ENCODE peak calls at places on chromosomes 6 and 20, in seven cellular contexts. K is mesenchymal stem cell, X is mesendoderm, H is trophoblast cell, V is IMR-90, M is neuronal stem cell, Q is H1. A is an unnamed sample.

GRCh38 chr6:147022041-147022440 is 182.2 kb upstream of the STXBP5 start:
- DNase-seq in V (peak), M (no peak), K (peak), Q (no peak), X (peak), H (peak), A (no peak)

GRCh38 chr6:44080561-44081521 is 46.4 kb downstream of the MRPL14 start:
- DNase-seq in Q (no peak), K (no peak), X (no peak), H (no peak), V (no peak), M (no peak), A (no peak)

GRCh38 chr6:99252421-99252820 is 97.1 kb downstream of the FAXC start:
- DNase-seq in K (no peak), Q (no peak), H (no peak), M (no peak), X (no peak), V (no peak), A (no peak)

GRCh38 chr6:166553563-166554271 is 32.8 kb downstream of the RAMACL start:
- DNase-seq in X (no peak), H (peak), Q (no peak), V (peak), M (no peak), K (peak), A (no peak)

GRCh38 chr20:37576911-37577310 is 49.2 kb upstream of the BLCAP start:
- DNase-seq in M (no peak), Q (no peak), H (no peak), X (no peak), V (no peak), K (no peak), A (peak)

GRCh38 chr20:60057866-60058807 is 99.9 kb downstream of the CDH26 start:
- DNase-seq in Q (peak), X (peak), V (peak), K (peak), M (peak), H (no peak), A (peak)

GRCh38 chr6:132813173-132813856 is 1.1 kb upstream of the RPS12 start:
- DNase-seq in X (peak), H (peak), M (no peak), Q (peak), K (peak), V (no peak), A (peak)

GRCh38 chr6:70166088-70166958 is 136.6 kb downstream of the COL9A1 start:
- DNase-seq in M (peak), H (peak), Q (peak), V (peak), X (peak), K (peak), A (peak)

GRCh38 chr20:51400051-51400926 is 142.2 kb downstream of the NFATC2 start:
- DNase-seq in V (no peak), K (no peak), X (no peak), H (no peak), Q (no peak), M (no peak), A (no peak)

GRCh38 chr20:21570285-21570992 is 56.6 kb upstream of the NKX2-2 start:
- DNase-seq in V (no peak), X (peak), M (no peak), K (no peak), H (no peak), Q (no peak), A (no peak)

GRCh38 chr6:143595256-143596036 is 82.3 kb upstream of the PHACTR2 start:
- DNase-seq in X (no peak), M (no peak), K (no peak), H (no peak), Q (no peak), V (no peak), A (no peak)

GRCh38 chr6:169990095-169991030 is 238.9 kb downstream of the ERMARD start:
- DNase-seq in M (no peak), H (peak), Q (no peak), X (no peak), V (no peak), K (no peak), A (no peak)

GRCh38 chr6:157841211-157841840 is 18.3 kb downstream of the SNX9 start:
- DNase-seq in V (no peak), X (no peak), M (no peak), H (peak), Q (no peak), K (no peak), A (no peak)

GRCh38 chr6:169852504-169853195 is 101.2 kb downstream of the ERMARD start:
- DNase-seq in Q (peak), M (no peak), V (no peak), X (peak), H (no peak), K (no peak), A (no peak)

GRCh38 chr20:58264271-58264670 is 35.8 kb upstream of the ANKRD60 start:
- DNase-seq in V (no peak), K (no peak), H (no peak), Q (no peak), M (no peak), X (no peak), A (no peak)

DNA sequence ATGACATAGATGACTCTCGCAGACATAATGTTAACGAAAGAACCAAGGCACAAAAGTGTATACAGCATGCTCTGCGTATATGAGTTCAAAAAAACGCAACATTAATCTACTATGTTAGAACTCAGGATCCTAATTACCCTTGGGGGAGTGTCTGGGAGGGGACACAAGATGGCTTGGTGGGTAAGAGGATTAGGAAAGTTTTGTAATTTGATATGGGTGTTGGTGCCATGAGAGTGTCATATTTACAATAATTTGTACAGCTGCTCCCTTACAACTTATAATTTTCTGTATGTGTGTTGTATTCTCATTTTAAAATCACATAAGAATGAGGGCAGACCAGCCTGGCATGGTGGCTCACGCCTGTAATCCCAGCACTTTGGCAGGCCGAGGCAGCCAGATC is 38.6 kb downstream of the TFEB start:
- DNase-seq in H (no peak), M (no peak), X (no peak), K (no peak), Q (no peak), V (no peak), A (no peak)
- H4K8ac ChIP-seq in H (no peak), M (no peak), X (no peak), K (no peak), Q (no peak), V (no peak), A (no peak)

GRCh38 chr6:65649392-65649791 is 57.6 kb downstream of the EYS start:
- DNase-seq in X (no peak), V (no peak), K (no peak), H (no peak), M (no peak), Q (no peak), A (no peak)
- H4K8ac ChIP-seq in X (no peak), V (no peak), K (no peak), H (no peak), M (no peak), Q (no peak), A (no peak)

DNA sequence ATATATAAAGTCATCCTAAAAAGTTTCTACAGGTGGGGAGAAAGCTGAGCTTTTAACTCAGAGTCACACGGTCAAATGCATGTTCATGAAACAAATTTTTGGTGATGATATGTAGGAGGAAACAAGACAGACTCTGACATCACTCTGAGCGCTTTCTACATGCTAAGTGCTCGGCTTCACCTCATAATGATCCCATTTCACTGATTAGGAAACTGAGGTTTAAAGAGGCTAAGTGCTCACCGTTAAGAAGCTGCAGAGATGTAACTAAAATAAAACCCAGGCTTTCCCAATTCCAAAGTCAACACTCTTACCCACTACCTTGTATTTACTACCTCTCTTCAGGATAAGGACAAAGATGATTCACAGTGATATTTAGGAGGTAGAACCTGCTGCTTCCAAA is 4.7 kb downstream of the RMND1 start:
- DNase-seq in M (no peak), K (no peak), X (no peak), H (no peak), V (no peak), Q (no peak), A (no peak)
- H4K8ac ChIP-seq in M (no peak), K (no peak), X (no peak), H (no peak), V (peak), Q (no peak), A (no peak)

GRCh38 chr20:44765647-44766367 is 20.1 kb downstream of the KCNK15 start:
- DNase-seq in K (no peak), M (no peak), Q (no peak), H (no peak), V (no peak), X (no peak), A (no peak)

GRCh38 chr20:44769481-44769863 is 23.8 kb downstream of the KCNK15 start:
- DNase-seq in X (no peak), K (no peak), V (no peak), Q (no peak), M (no peak), H (no peak), A (no peak)

GRCh38 chr20:44770480-44771171 is 25.0 kb downstream of the KCNK15 start:
- DNase-seq in Q (no peak), K (no peak), X (no peak), M (no peak), V (no peak), H (no peak), A (no peak)

GRCh38 chr20:44768854-44769480 is 23.3 kb downstream of the KCNK15 start:
- DNase-seq in K (no peak), Q (no peak), X (no peak), M (no peak), V (no peak), H (no peak), A (no peak)

GRCh38 chr20:44768256-44768655 is 22.6 kb downstream of the KCNK15 start:
- DNase-seq in V (no peak), H (no peak), K (no peak), Q (no peak), X (no peak), M (no peak), A (no peak)
- H4K8ac ChIP-seq in V (no peak), H (no peak), K (no peak), Q (no peak), X (no peak), M (no peak), A (no peak)

DNA sequence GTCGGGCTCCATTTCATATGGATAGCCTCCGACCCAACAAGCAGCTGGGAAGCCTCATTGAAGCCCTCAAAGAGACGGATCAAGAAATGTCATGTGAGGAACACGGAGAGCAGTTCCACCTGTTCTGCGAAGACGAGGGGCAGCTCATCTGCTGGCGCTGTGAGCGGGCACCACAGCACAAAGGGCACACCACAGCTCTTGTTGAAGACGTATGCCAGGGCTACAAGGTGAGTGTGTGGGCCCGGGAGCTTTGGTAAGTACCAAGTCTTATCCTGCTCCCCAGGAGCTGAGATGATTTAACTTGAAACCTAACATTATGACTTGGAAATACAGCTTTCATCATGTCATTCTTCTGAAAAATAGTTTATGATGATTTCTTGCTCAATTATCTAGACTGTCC is 4.1 kb downstream of the TRIM38 start:
- DNase-seq in Q (no peak), M (no peak), K (no peak), V (no peak), X (no peak), H (no peak), A (no peak)
- H4K8ac ChIP-seq in Q (no peak), M (no peak), K (no peak), V (no peak), X (no peak), H (no peak), A (no peak)

GRCh38 chr6:137486388-137486787 is 7.8 kb downstream of the OLIG3 start:
- DNase-seq in K (no peak), H (no peak), X (peak), M (peak), Q (no peak), V (no peak), A (no peak)

GRCh38 chr6:137489410-137490371 is 4.5 kb downstream of the OLIG3 start:
- DNase-seq in Q (peak), H (no peak), M (peak), X (peak), K (no peak), V (no peak), A (peak)

GRCh38 chr6:137488736-137489409 is 5.3 kb downstream of the OLIG3 start:
- DNase-seq in Q (peak), M (peak), V (no peak), K (no peak), X (peak), H (no peak), A (peak)

GRCh38 chr6:137487181-137487910 is 6.8 kb downstream of the OLIG3 start:
- DNase-seq in M (peak), V (no peak), X (peak), K (no peak), H (no peak), Q (no peak), A (no peak)

DNA sequence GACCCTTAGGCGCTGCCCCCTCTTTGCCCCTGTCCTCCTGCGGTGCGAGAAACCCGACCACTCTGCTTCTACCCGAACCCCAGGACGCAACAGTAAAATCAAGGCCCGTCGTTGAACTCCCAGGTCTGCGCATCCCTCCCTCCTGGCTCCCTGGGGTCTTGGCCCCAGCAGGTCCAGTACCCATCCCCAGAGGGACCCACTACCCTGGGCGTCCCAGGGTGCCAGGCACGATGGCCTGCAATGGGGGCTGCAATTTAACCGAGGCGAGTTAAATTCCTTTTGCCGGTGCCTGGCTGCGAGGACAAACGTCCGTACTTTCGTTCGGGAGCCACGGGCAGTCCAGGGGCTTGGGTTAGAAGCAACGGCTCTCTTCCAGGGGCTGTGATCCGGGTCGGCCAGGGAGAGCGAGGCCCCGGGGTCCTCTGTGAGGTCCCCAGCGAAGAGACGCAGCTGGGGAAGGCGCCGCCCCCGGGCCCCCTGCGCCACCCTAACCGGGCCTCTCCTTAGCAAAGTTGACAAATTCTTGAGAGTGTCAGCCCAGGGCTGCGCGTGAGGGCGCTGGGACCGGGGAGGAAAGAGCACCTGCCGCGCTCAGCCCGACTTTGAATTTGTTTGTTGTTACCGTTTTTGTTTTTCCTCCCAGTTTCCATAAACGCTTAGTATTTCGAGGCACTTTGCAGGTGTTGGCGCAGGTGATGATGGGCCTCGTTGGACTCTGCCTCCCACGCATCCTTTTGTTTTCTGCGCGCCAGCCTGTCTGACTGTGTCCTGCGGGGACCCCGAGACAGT is 6.1 kb downstream of the OLIG3 start:
- DNase-seq in V (no peak), X (peak), H (no peak), K (no peak), M (peak), Q (peak), A (no peak)
- H4K8ac ChIP-seq in V (no peak), X (no peak), H (no peak), K (no peak), M (no peak), Q (peak), A (no peak)

DNA sequence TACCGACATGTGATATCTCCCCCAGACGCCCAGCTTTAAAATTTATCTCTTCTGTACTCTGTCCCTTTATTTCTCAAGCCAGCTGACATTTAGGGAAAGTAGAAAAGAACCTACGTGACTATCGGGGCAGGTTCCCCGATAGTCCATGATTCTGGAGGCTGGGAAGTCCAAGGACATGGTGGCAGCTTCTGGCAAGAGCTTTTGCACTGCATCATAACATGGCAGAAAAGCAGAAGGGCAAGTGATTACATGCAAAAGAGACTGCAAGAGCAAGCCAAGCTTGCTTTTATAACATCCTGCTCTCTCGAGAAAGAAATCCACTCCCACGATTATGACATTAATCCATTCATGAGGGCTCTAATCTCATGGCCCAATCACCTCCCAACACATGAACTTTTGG is 113.2 kb downstream of the CD164 start:
- DNase-seq in K (no peak), M (no peak), V (no peak), X (no peak), H (no peak), Q (no peak), A (no peak)
- H4K8ac ChIP-seq in K (no peak), M (no peak), V (no peak), X (no peak), H (no peak), Q (no peak), A (no peak)

DNA sequence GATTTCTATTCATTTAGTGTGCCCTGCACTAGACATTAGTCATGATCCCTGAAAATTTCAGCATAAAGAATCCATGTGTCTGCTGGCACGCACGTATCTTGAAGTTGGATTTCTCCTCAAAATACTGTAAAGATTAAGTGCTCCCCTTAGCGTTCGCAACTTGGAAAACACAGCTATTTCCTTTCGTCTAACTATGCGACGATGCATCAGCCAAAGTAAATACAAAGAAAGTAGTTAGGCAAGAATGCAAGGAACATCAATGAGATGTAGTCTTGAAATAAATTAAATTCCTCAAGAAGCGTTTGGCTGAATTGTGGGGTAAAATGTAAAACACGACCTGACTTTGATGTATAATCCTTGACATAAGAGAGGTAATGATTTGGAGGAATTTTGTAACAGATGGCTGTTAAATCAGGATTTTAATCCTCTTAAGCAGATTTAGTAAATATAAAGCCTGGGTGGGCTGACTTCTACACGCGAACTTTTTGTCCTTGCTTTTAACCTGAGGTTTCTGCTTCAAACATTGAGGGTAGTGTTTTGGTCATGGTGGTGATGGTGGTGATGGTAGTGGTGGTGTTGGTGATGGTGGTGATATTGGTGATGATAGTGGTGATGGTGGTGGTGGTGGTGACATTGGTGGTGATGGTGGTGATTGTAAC is 88.2 kb downstream of the FOXF2 start:
- DNase-seq in M (no peak), K (no peak), V (peak), Q (no peak), H (no peak), X (peak), A (no peak)
- H4K8ac ChIP-seq in M (no peak), K (no peak), V (no peak), Q (no peak), H (no peak), X (no peak), A (no peak)

GRCh38 chr6:79307321-79308036 is 73.0 kb upstream of the HMGN3 start:
- DNase-seq in Q (no peak), X (no peak), M (no peak), H (peak), V (no peak), K (no peak), A (no peak)

GRCh38 chr6:79301290-79301689 is 66.8 kb upstream of the HMGN3 start:
- DNase-seq in X (peak), H (peak), M (no peak), V (no peak), K (no peak), Q (no peak), A (no peak)

GRCh38 chr6:79302341-79302740 is 67.9 kb upstream of the HMGN3 start:
- DNase-seq in H (peak), M (no peak), V (no peak), Q (no peak), K (no peak), X (peak), A (no peak)

DNA sequence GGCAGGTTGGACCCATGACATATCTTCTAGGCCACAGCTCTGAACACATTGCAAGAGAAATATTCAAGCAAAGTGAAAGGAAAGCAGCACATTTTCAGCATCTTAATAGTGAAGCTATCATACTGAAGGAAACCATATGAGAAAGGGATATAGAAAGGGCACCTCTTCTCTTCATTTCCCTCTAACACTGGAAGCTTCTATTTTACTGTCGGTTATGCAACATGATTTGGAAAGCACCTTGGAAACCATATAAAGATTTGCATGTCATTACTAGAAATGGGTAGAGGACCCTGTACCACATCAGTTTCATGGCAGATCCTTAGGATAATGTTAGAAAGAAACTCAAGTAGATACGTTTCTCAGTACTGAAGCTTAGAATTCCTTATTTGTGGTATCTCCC is 70.5 kb upstream of the HMGN3 start:
- DNase-seq in K (no peak), M (no peak), V (no peak), X (no peak), H (no peak), Q (no peak), A (no peak)
- H4K8ac ChIP-seq in K (no peak), M (no peak), V (no peak), X (no peak), H (no peak), Q (no peak), A (no peak)

GRCh38 chr6:47865206-47865605 is 83.4 kb downstream of the OPN5 start:
- DNase-seq in Q (no peak), M (no peak), H (no peak), K (no peak), V (no peak), X (no peak), A (no peak)
- H4K8ac ChIP-seq in Q (no peak), M (no peak), H (no peak), K (no peak), V (no peak), X (no peak), A (no peak)

A was measured in H9.